ENCODE peak calls at places on chromosome 11, in five cellular contexts. C, D, N, Z and M are unnamed samples. For H3K27me3, the result is how much of the 10 kb centered on the place peaks cover.

GRCh38 chr11:130527648-130528300 is 79.3 kb downstream of the ADAMTS15 start:
- DNase-seq in D (no peak), C (no peak), N (no peak), Z (peak), M (no peak)

GRCh38 chr11:15893080-15893492 is 463.3 kb downstream of the SOX6 start:
- DNase-seq in N (no peak), D (no peak), C (no peak), Z (peak), M (no peak)

GRCh38 chr11:45724145-45724544 is 58.7 kb upstream of the CHST1 start:
- DNase-seq in N (no peak), C (no peak), D (no peak), Z (no peak), M (no peak)

GRCh38 chr11:126062679-126063509 is at the start of gene CDON:
- DNase-seq in Z (peak), C (peak), D (peak), N (peak), M (peak)

GRCh38 chr11:47201015-47201414 is 13.8 kb upstream of the DDB2 start:
- DNase-seq in N (no peak), D (no peak), Z (no peak), C (no peak), M (no peak)

GRCh38 chr11:68508425-68508824 is 47.9 kb downstream of the PPP6R3 start:
- DNase-seq in C (no peak), D (no peak), Z (no peak), N (no peak), M (no peak)

GRCh38 chr11:31720666-31721199 is 90.4 kb downstream of the PAX6 start:
- DNase-seq in C (no peak), Z (no peak), D (no peak), N (no peak), M (no peak)

GRCh38 chr11:68362801-68363379 is 50.5 kb downstream of the LRP5 start:
- DNase-seq in Z (no peak), D (no peak), N (no peak), C (no peak), M (no peak)

GRCh38 chr11:19703211-19703610 is 9.4 kb upstream of the NAV2 start:
- DNase-seq in Z (no peak), N (no peak), D (no peak), C (no peak), M (no peak)

GRCh38 chr11:40514124-40514523 is 945.3 kb downstream of the LRRC4C start:
- DNase-seq in C (no peak), Z (no peak), N (no peak), D (no peak), M (no peak)

GRCh38 chr11:69309800-69310280 is 15.9 kb downstream of the MYEOV start:
- DNase-seq in Z (no peak), C (peak), D (no peak), N (no peak), M (no peak)

GRCh38 chr11:57588038-57588710 is 9.3 kb upstream of the SERPING1 start:
- DNase-seq in Z (no peak), C (no peak), D (no peak), N (no peak), M (no peak)

GRCh38 chr11:120391297-120391696 is 55.1 kb downstream of the ARHGEF12 start:
- DNase-seq in N (no peak), D (no peak), Z (peak), C (no peak), M (no peak)

GRCh38 chr11:103735497-103736032 is 300.9 kb upstream of the DDI1 start:
- DNase-seq in N (no peak), D (no peak), Z (no peak), C (no peak), M (no peak)

GRCh38 chr11:38384568-38384967 is 1786.5 kb upstream of the RAG2 start:
- DNase-seq in C (no peak), Z (no peak), D (no peak), N (no peak), M (no peak)

GRCh38 chr11:79437274-79437980 is 3.4 kb downstream of the TENM4 start:
- DNase-seq in C (peak), Z (peak), N (peak), D (no peak), M (no peak)

GRCh38 chr11:41461057-41461681 is 1.7 kb upstream of the LRRC4C start:
- DNase-seq in Z (peak), D (peak), C (no peak), N (no peak), M (no peak)

GRCh38 chr11:113440816-113441215 is 34.4 kb downstream of the DRD2 start:
- DNase-seq in C (no peak), Z (no peak), N (no peak), D (no peak), M (no peak)

GRCh38 chr11:67269401-67270255 is 3.4 kb downstream of the GRK2 start:
- DNase-seq in C (peak), N (peak), Z (peak), D (no peak), M (no peak)

GRCh38 chr11:17314232-17314547 is 37.4 kb upstream of the NCR3LG1 start:
- DNase-seq in N (no peak), D (no peak), Z (peak), C (no peak), M (no peak)

GRCh38 chr11:17551347-17552040 is 4.4 kb downstream of the OTOG start:
- DNase-seq in N (no peak), D (no peak), Z (no peak), C (no peak), M (no peak)

GRCh38 chr11:74090701-74091100 is 80.1 kb downstream of the C2CD3 start:
- DNase-seq in N (no peak), Z (no peak), C (no peak), D (no peak), M (no peak)

GRCh38 chr11:19683141-19683805 is 29.4 kb upstream of the NAV2 start:
- DNase-seq in N (no peak), C (peak), Z (peak), D (no peak), M (no peak)

GRCh38 chr11:76621466-76621865 is 49.1 kb downstream of the LRRC32 start:
- DNase-seq in Z (no peak), N (no peak), C (peak), D (no peak), M (no peak)

GRCh38 chr11:251550-251949 is 14.8 kb downstream of the PSMD13 start:
- DNase-seq in D (no peak), Z (no peak), C (no peak), N (no peak), M (no peak)

GRCh38 chr11:108854366-108854765 is 189.5 kb downstream of the DDX10 start:
- DNase-seq in Z (peak), C (no peak), N (no peak), D (no peak), M (no peak)

GRCh38 chr11:112127056-112127455 is 36.8 kb downstream of the IL18 start:
- DNase-seq in Z (no peak), N (no peak), C (no peak), D (no peak), M (no peak)

GRCh38 chr11:71282581-71283351 is 30.4 kb upstream of the SHANK2 start:
- DNase-seq in D (peak), Z (no peak), C (no peak), N (peak), M (no peak)

GRCh38 chr11:115284766-115285165 is 219.4 kb downstream of the CADM1 start:
- DNase-seq in C (no peak), D (no peak), N (no peak), Z (peak), M (no peak)

GRCh38 chr11:31874631-31875191 is 63.6 kb upstream of the PAX6 start:
- DNase-seq in C (no peak), N (no peak), Z (no peak), D (no peak), M (no peak)

GRCh38 chr11:17747131-17747955 is 12.8 kb downstream of the KCNC1 start:
- DNase-seq in D (no peak), C (peak), N (no peak), Z (no peak), M (no peak)

GRCh38 chr11:117220568-117220967 is 11.3 kb downstream of the PCSK7 start:
- DNase-seq in Z (no peak), C (peak), D (no peak), N (no peak), M (no peak)

GRCh38 chr11:290621-291231 is 1.8 kb downstream of the PGGHG start:
- DNase-seq in D (no peak), C (peak), Z (no peak), N (no peak), M (no peak)

DNA sequence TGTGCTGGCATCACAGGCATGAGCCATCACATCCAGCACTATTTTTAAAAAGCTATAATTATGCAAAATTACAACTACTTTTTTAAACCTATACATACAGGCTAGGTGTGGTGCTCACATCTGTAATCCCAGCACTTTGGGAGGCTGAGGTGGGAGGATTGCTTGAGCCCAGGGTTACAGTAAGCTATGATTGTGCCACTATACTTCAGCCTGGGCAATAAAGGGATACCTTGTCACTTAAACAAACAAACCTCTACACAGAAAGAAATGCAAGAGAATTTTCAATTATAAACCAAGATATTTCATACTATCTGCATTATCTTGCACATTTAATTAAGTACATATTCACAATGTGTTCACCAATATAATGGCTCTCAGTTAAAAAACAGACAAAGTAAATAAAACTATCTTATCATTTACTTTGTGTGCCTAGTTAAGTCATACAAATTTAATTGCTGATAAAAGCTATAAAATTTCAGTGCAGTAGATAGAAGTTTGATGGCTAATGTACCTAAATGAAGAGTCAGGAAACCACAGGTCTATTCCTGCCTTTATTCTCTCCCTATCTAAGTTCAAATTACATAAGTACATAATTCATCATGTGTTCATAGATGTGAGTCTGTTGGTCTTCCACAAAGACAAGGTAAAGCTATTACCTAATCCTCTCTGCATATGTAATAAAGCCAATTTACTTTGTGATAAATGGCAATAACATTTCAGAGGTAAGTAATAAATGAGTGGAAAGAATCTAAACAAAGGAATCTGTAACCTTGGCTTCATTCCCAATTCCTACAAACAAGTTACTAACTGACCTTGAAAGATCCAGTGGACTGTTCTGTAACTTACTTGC is 9.0 kb upstream of the RDX start:
- DNase-seq in N (no peak), C (no peak), D (no peak), Z (peak), M (no peak)
- H3K27ac ChIP-seq in N (no peak), C (no peak), D (no peak), Z (no peak), M (no peak)

DNA sequence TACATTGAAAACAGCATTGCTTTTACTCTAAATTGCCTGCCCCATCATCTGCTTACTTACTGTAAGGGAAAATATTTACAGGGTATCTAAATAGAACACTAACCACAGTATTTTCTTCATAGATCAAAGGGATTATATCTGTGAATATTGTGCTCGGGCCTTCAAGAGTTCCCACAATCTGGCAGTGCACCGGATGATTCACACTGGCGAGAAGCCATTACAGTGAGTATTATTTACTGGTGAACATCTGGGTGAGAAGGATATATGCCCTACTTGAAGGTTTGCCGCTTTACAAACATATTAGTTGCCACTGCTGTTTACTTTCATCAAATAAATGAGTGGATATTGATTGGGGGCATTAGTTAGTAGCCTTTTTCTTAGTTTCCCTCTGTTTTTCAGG is 5.9 kb upstream of the CNTF start:
- DNase-seq in C (no peak), D (no peak), N (no peak), Z (peak), M (no peak)
- TF ChIP-seq POLR2AphosphoS5 in C (no peak), D (no peak), N (no peak), Z (no peak), M (no peak)

GRCh38 chr11:122879785-122880184 is 2.8 kb upstream of the JHY start:
- DNase-seq in Z (no peak), D (no peak), C (no peak), N (no peak), M (no peak)

GRCh38 chr11:122882809-122883681 is 486 bp downstream of the JHY start:
- DNase-seq in D (peak), C (peak), N (peak), Z (peak), M (no peak)

GRCh38 chr11:122883682-122883981 is 1.1 kb downstream of the JHY start:
- DNase-seq in Z (no peak), C (no peak), D (no peak), N (no peak), M (no peak)

GRCh38 chr11:122877732-122878131 is 4.8 kb upstream of the JHY start:
- DNase-seq in C (no peak), D (no peak), N (no peak), Z (no peak), M (no peak)

DNA sequence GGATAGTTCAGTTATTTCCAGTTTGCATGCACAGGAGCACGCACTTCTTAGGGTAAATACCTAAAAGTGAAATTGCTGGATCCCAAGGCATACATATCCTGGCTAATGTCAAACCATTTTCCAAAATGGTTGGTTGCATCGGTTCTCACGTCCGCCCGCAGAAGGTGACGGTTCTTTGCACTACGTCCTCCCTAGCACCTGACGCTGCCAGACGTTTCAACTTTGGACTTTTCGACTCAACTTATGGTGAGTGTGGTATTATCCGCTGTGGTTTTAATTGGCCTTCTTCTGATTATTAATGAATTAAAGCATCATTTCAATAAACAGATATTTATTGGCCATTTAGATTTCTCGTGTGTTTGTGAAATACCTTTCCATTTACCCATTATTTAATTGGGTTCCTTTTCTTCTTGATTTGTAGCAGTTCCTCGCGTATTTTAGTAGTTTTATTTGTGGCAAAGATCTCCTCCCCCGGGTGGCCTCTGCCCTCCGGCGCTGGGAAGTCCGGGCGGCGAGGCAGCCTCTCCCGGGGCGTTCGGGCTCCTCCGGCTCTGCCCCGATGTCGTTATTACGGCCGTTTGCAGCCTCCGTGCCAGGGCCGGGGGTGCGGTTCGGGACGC is at the start of gene JHY:
- DNase-seq in Z (no peak), D (no peak), N (no peak), C (no peak), M (no peak)
- H3K27me3 ChIP-seq in Z (under half), D (under half), N (under half), C (under half), M (under half)

GRCh38 chr11:119377112-119377901 is 4.2 kb downstream of the USP2 start:
- DNase-seq in N (no peak), Z (no peak), C (peak), D (no peak), M (no peak)

GRCh38 chr11:119376197-119376847 is 5.2 kb downstream of the USP2 start:
- DNase-seq in D (no peak), C (peak), N (peak), Z (no peak), M (no peak)

GRCh38 chr11:119373917-119374631 is 7.4 kb downstream of the USP2 start:
- DNase-seq in D (no peak), C (peak), N (peak), Z (peak), M (peak)

GRCh38 chr11:119374632-119375394 is 6.7 kb downstream of the USP2 start:
- DNase-seq in D (no peak), Z (no peak), N (no peak), C (peak), M (no peak)

GRCh38 chr11:119375629-119376196 is 5.8 kb downstream of the USP2 start:
- DNase-seq in D (no peak), N (no peak), Z (no peak), C (peak), M (peak)
- H3K27ac ChIP-seq in D (no peak), N (peak), Z (no peak), C (peak), M (peak)

DNA sequence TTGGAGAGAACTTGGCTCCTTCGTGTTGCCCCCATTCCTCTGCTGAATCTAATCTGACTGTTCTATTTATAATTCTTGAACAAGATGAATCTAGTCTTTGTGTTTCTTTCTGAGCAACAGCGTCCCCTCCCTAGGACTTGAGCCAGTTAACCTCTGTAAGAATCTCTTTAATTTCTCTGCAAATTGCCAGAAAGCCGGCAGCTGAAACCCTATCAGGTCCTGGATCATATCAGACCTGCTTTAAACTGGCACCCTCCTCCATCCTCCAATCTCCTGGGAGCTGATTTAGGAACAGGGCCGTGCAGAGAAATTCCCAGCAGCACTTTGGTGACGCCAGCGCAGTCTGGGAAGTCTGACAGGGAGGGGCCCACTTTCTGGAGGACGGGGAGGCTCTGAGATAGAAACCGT is 289.2 kb upstream of the SORL1-AS1 start:
- DNase-seq in C (peak), D (no peak), Z (no peak), N (no peak), M (peak)
- TF ChIP-seq POLR2AphosphoS5 in C (no peak), D (no peak), Z (no peak), N (peak), M (peak)

DNA sequence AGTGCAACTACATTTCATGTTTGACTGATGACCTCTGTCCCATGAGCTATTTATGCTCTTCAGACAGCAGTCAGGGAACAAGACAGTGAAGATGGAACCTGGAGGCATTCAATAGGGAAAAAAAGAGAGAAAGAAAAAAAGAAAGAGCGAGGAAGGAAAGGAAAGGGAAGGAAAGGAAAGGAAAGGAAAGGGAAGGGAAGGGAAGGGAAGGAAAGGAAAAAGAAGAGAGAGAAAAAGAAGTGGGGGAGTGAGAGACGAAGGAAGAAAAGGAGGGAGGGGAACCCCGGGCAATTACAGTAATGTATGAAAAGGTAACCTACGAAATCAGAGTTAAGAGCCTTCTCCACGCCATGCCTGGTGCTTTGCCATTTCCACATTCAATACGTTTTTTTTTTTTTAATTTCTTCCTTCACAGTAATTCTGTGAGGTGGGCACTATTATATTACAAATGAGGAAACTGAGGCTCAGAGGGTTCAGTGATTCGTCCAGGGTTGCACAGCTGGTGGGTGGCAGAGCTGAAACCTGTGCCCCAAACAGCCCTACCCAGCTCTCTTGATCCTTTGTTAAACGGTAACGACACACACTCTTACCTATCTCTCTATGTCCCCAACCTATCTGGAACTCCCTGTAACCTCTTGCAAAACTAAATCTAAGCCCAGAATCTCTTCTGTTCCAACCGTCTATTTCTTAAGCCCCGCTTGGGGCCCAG is 39.3 kb downstream of the ETS1 start:
- DNase-seq in N (no peak), C (no peak), Z (no peak), D (no peak), M (no peak)
- H3K27me3 ChIP-seq in N (under half), C (under half), Z (under half), D (under half), M (under half)

GRCh38 chr11:1676254-1676740 is 20.7 kb upstream of the KRTAP5-6 start:
- DNase-seq in Z (no peak), C (no peak), N (no peak), D (no peak), M (no peak)

GRCh38 chr11:1675536-1676253 is 21.3 kb upstream of the KRTAP5-6 start:
- DNase-seq in Z (no peak), C (no peak), N (no peak), D (no peak), M (no peak)

GRCh38 chr11:1674194-1674878 is 22.7 kb upstream of the KRTAP5-6 start:
- DNase-seq in N (no peak), C (no peak), Z (no peak), D (no peak), M (no peak)

GRCh38 chr11:1673841-1674193 is 23.2 kb upstream of the KRTAP5-6 start:
- DNase-seq in D (no peak), Z (no peak), C (no peak), N (no peak), M (no peak)

DNA sequence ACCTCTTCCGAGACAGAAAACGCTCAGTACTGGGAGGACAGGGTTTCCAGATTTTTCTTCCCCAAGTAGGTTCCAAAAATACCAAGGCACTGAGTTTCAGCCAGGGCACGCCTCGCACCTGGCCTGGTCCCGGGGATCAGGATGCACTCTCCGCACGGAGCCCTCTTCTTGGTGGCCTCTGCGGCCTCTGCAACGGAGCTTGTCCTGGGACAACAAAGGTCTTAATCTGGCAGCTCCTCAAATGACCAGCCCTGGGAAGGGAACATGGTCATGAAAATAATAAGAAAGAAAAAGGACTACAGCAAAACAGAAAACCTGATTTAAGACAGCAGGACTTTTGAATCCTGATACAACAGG is 22.1 kb upstream of the KRTAP5-6 start:
- DNase-seq in Z (no peak), D (no peak), N (no peak), C (no peak), M (no peak)
- H3K27ac ChIP-seq in Z (no peak), D (no peak), N (no peak), C (no peak), M (no peak)

GRCh38 chr11:134474070-134474860 is 62.2 kb upstream of the B3GAT1 start:
- DNase-seq in N (peak), Z (no peak), C (no peak), D (no peak), M (no peak)
- TF ChIP-seq POLR2AphosphoS5 in N (no peak), Z (no peak), C (no peak), D (no peak), M (no peak)